ENCODE peak calls at places on chromosomes 11 and 22, in eight cellular contexts. T, Q, F, W, G, D, U and E are unnamed samples.

GRCh38 chr22:50701076-50701419 is 28.4 kb downstream of the SHANK3 start:
- DNase-seq in T (no peak), Q (no peak), F (no peak), W (no peak), G (no peak), D (no peak), U (no peak), E (no peak)

GRCh38 chr11:110318638-110319404 is 22.4 kb upstream of the RDX start:
- DNase-seq in T (no peak), Q (no peak), F (no peak), W (no peak), G (no peak), D (no peak), U (no peak), E (no peak)

GRCh38 chr11:85725510-85726258 is 39.7 kb upstream of the CCDC89 start:
- DNase-seq in T (peak; percentile 34), Q (no peak), F (no peak), W (no peak), G (no peak), D (peak; percentile 80), U (no peak), E (no peak)

GRCh38 chr22:45865561-45866397 is 111.2 kb downstream of the WNT7B start:
- DNase-seq in T (no peak), Q (no peak), F (no peak), W (no peak), G (no peak), D (no peak), U (peak; percentile 60), E (peak; percentile 38)

GRCh38 chr22:39266398-39267030 is 21.7 kb upstream of the PDGFB start:
- DNase-seq in T (peak; percentile 22), Q (peak; percentile 48), F (peak; percentile 96), W (no peak), G (no peak), D (no peak), U (no peak), E (no peak)

GRCh38 chr22:23036684-23037428 is 33.5 kb upstream of the GNAZ start:
- DNase-seq in T (no peak), Q (peak; percentile 88), F (no peak), W (no peak), G (no peak), D (no peak), U (no peak), E (no peak)

GRCh38 chr11:32213223-32213622 is 122.3 kb downstream of the RCN1 start:
- DNase-seq in T (peak; percentile 59), Q (no peak), F (peak; percentile 21), W (no peak), G (no peak), D (peak; percentile 23), U (no peak), E (no peak)

GRCh38 chr11:30131535-30131934 is 99.3 kb upstream of the FSHB start:
- DNase-seq in T (peak; percentile 8), Q (no peak), F (peak; percentile 31), W (no peak), G (no peak), D (no peak), U (no peak), E (no peak)

GRCh38 chr11:44625759-44626523 is 60.5 kb downstream of the CD82 start:
- DNase-seq in T (no peak), Q (peak; percentile 1), F (no peak), W (peak; percentile 55), G (no peak), D (no peak), U (no peak), E (peak; percentile 2)

GRCh38 chr11:62035293-62035692 is 67.9 kb upstream of the FTH1 start:
- DNase-seq in T (no peak), Q (no peak), F (no peak), W (no peak), G (no peak), D (no peak), U (no peak), E (no peak)

GRCh38 chr22:24270556-24271405 is at the start of gene SPECC1L:
- DNase-seq in T (peak; percentile 87), Q (peak; percentile 93), F (peak; percentile 96), W (peak; percentile 96), G (peak; percentile 95), D (peak; percentile 85), U (peak; percentile 90), E (peak; percentile 88)

GRCh38 chr22:19510919-19511341 is 13.3 kb downstream of the CLDN5 start:
- DNase-seq in T (no peak), Q (no peak), F (no peak), W (no peak), G (no peak), D (no peak), U (no peak), E (no peak)

GRCh38 chr11:118410055-118410745 is 8.8 kb downstream of the ATP5MG start:
- DNase-seq in T (no peak), Q (no peak), F (peak; percentile 66), W (no peak), G (no peak), D (no peak), U (no peak), E (no peak)

GRCh38 chr11:20131744-20132666 is 28.3 kb downstream of the DBX1 start:
- DNase-seq in T (peak; percentile 53), Q (peak; percentile 64), F (peak; percentile 43), W (peak; percentile 71), G (peak; percentile 51), D (peak; percentile 23), U (peak; percentile 35), E (peak; percentile 50)

GRCh38 chr11:68266121-68266891 is 5.5 kb downstream of the C11orf24 start:
- DNase-seq in T (no peak), Q (no peak), F (peak; percentile 93), W (no peak), G (no peak), D (no peak), U (no peak), E (no peak)

GRCh38 chr11:126751242-126751641 is 249.3 kb downstream of the KIRREL3 start:
- DNase-seq in T (no peak), Q (no peak), F (no peak), W (no peak), G (no peak), D (peak; percentile 76), U (no peak), E (no peak)

GRCh38 chr11:122163420-122163819 is 47.4 kb upstream of the BLID start:
- DNase-seq in T (peak; percentile 68), Q (no peak), F (no peak), W (no peak), G (no peak), D (no peak), U (no peak), E (no peak)

GRCh38 chr22:29700206-29700948 is 19.4 kb upstream of the CABP7 start:
- DNase-seq in T (no peak), Q (no peak), F (no peak), W (no peak), G (no peak), D (no peak), U (no peak), E (no peak)

GRCh38 chr22:26897384-26897783 is 240.0 kb downstream of the MIAT start:
- DNase-seq in T (no peak), Q (no peak), F (no peak), W (no peak), G (no peak), D (no peak), U (no peak), E (no peak)

DNA sequence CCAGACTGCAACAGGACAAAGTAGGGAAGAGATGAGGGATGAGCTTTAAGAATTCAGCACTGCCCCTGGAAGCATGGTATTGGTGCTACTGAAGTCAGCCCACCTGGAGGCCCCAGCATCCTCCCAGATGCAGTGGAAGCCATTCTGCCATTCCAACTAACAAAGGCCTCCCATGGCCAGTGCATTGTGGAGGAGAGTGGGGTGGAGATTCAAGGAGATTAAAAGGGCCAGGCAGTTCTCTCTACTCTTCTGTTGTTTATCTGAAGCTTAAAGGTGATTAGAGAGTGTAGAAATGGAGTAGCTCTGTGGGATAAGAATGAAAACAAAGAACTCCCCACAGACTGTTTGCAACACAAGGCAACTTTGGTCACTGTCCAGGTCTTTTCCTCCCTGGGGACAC is 24.1 kb upstream of the TSKU start:
- DNase-seq in T (no peak), Q (peak; percentile 33), F (no peak), W (no peak), G (no peak), D (no peak), U (no peak), E (no peak)
- TF ChIP-seq CTCF in T (no peak), Q (no peak), F (no peak), W (no peak), G (no peak), D (no peak), U (no peak), E (no peak)

DNA sequence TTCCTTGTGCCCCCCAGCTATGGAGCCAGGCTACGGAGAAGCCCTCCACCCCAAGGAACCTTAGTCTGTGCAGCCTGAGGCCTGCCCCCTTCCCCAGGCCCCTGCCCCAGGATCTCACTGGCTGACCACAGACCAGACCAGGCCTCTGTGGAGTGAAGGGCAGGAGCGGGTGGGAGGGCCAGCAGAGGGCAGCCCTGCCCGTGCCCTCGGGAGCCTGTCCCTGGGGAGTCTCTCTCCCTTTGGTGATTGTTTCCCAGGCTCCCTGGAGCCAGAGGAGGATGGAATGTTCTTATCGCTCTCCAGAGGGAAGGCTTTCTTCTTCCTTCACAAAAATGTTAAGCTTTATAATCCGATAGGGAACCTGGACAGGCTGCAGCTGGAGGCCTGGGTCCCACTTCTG is 455.3 kb downstream of the SOX6 start:
- DNase-seq in T (no peak), Q (peak; percentile 19), F (no peak), W (peak; percentile 60), G (peak; percentile 45), D (no peak), U (no peak), E (no peak)
- TF ChIP-seq CTCF in T (peak; percentile 12), Q (peak; percentile 50), F (no peak), W (no peak), G (peak; percentile 56), D (no peak), U (no peak), E (no peak)

GRCh38 chr11:70156291-70157037 is 46.6 kb upstream of the FADD start:
- DNase-seq in T (no peak), Q (no peak), F (no peak), W (no peak), G (no peak), D (no peak), U (peak; percentile 84), E (peak; percentile 46)

GRCh38 chr11:70159612-70160570 is 43.2 kb upstream of the FADD start:
- DNase-seq in T (no peak), Q (no peak), F (no peak), W (no peak), G (no peak), D (no peak), U (peak; percentile 81), E (peak; percentile 61)

GRCh38 chr11:70158757-70159389 is 44.2 kb upstream of the FADD start:
- DNase-seq in T (no peak), Q (no peak), F (no peak), W (no peak), G (no peak), D (no peak), U (no peak), E (no peak)

GRCh38 chr11:70155386-70155785 is 47.7 kb upstream of the FADD start:
- DNase-seq in T (no peak), Q (no peak), F (no peak), W (no peak), G (no peak), D (no peak), U (peak; percentile 97), E (peak; percentile 79)

GRCh38 chr11:70158201-70158600 is 44.9 kb upstream of the FADD start:
- DNase-seq in T (peak; percentile 6), Q (peak; percentile 70), F (no peak), W (no peak), G (no peak), D (no peak), U (no peak), E (no peak)
- TF ChIP-seq CTCF in T (peak; percentile 70), Q (peak; percentile 85), F (peak; percentile 19), W (no peak), G (peak; percentile 26), D (peak; percentile 42), U (no peak), E (no peak)

GRCh38 chr11:5369793-5370192 is 13.8 kb upstream of the OR51M1 start:
- DNase-seq in T (peak; percentile 75), Q (no peak), F (peak; percentile 12), W (no peak), G (no peak), D (peak; percentile 75), U (no peak), E (no peak)
- TF ChIP-seq CTCF in T (peak; percentile 75), Q (no peak), F (peak; percentile 28), W (no peak), G (no peak), D (peak; percentile 84), U (no peak), E (no peak)